ENCODE peak calls at places on chromosome 10, in eight cellular contexts. One of them, this sample, is unnamed. For H3K4me1, the result is how much of the 10 kb centered on the place peaks cover.

GRCh38 chr10:63375859-63376258 is 89.9 kb downstream of the JMJD1C start:
- DNase-seq in tibial nerve: no peak
- DNase-seq in ovary: no peak
- DNase-seq in A549: no peak
- DNase-seq in stomach: no peak
- DNase-seq in sigmoid colon: no peak
- DNase-seq in HepG2: no peak
- DNase-seq in suprapubic skin: no peak
- DNase-seq in this sample: no peak

GRCh38 chr10:112122827-112123226 is 60.7 kb downstream of the GPAM start:
- DNase-seq in tibial nerve: no peak
- DNase-seq in ovary: no peak
- DNase-seq in A549: no peak
- DNase-seq in stomach: no peak
- DNase-seq in sigmoid colon: no peak
- DNase-seq in HepG2: no peak
- DNase-seq in suprapubic skin: no peak
- DNase-seq in this sample: no peak

GRCh38 chr10:129140861-129141260 is 326.2 kb upstream of the MGMT start:
- DNase-seq in tibial nerve: no peak
- DNase-seq in ovary: no peak
- DNase-seq in A549: no peak
- DNase-seq in stomach: no peak
- DNase-seq in sigmoid colon: no peak
- DNase-seq in HepG2: no peak
- DNase-seq in suprapubic skin: no peak
- DNase-seq in this sample: no peak

GRCh38 chr10:120729508-120729907 is 121.7 kb upstream of the WDR11 start:
- DNase-seq in tibial nerve: no peak
- DNase-seq in ovary: no peak
- DNase-seq in A549: no peak
- DNase-seq in stomach: no peak
- DNase-seq in sigmoid colon: no peak
- DNase-seq in HepG2: no peak
- DNase-seq in suprapubic skin: no peak
- DNase-seq in this sample: no peak

GRCh38 chr10:22002531-22003110 is 909 bp downstream of the DNAJC1 start:
- DNase-seq in tibial nerve: peak
- DNase-seq in ovary: no peak
- DNase-seq in A549: peak
- DNase-seq in stomach: no peak
- DNase-seq in sigmoid colon: no peak
- DNase-seq in HepG2: peak
- DNase-seq in suprapubic skin: no peak
- DNase-seq in this sample: no peak

GRCh38 chr10:12902135-12902572 is 99.4 kb downstream of the CCDC3 start:
- DNase-seq in tibial nerve: peak
- DNase-seq in ovary: peak
- DNase-seq in A549: peak
- DNase-seq in stomach: peak
- DNase-seq in sigmoid colon: no peak
- DNase-seq in HepG2: peak
- DNase-seq in suprapubic skin: no peak
- DNase-seq in this sample: peak

GRCh38 chr10:131822694-131823245 is 78.0 kb upstream of the PPP2R2D start:
- DNase-seq in tibial nerve: no peak
- DNase-seq in ovary: no peak
- DNase-seq in A549: no peak
- DNase-seq in stomach: peak
- DNase-seq in sigmoid colon: peak
- DNase-seq in HepG2: no peak
- DNase-seq in suprapubic skin: no peak
- DNase-seq in this sample: no peak

GRCh38 chr10:77405771-77406241 is 231.8 kb downstream of the KCNMA1 start:
- DNase-seq in tibial nerve: peak
- DNase-seq in ovary: peak
- DNase-seq in A549: peak
- DNase-seq in stomach: peak
- DNase-seq in sigmoid colon: peak
- DNase-seq in HepG2: peak
- DNase-seq in suprapubic skin: peak
- DNase-seq in this sample: peak

GRCh38 chr10:29174389-29174788 is 114.5 kb upstream of the LYZL1 start:
- DNase-seq in tibial nerve: no peak
- DNase-seq in ovary: no peak
- DNase-seq in A549: peak
- DNase-seq in stomach: no peak
- DNase-seq in sigmoid colon: no peak
- DNase-seq in HepG2: no peak
- DNase-seq in suprapubic skin: no peak
- DNase-seq in this sample: no peak

GRCh38 chr10:10500941-10501340 is 516.7 kb upstream of the CELF2 start:
- DNase-seq in tibial nerve: no peak
- DNase-seq in ovary: no peak
- DNase-seq in A549: no peak
- DNase-seq in stomach: no peak
- DNase-seq in sigmoid colon: no peak
- DNase-seq in HepG2: no peak
- DNase-seq in suprapubic skin: no peak
- DNase-seq in this sample: no peak

GRCh38 chr10:120432209-120432608 is 24.8 kb upstream of the PLPP4 start:
- DNase-seq in tibial nerve: no peak
- DNase-seq in ovary: no peak
- DNase-seq in A549: no peak
- DNase-seq in stomach: no peak
- DNase-seq in sigmoid colon: no peak
- DNase-seq in HepG2: no peak
- DNase-seq in suprapubic skin: no peak
- DNase-seq in this sample: no peak

GRCh38 chr10:3783313-3783689 is 1.7 kb downstream of the KLF6 start:
- DNase-seq in tibial nerve: peak
- DNase-seq in ovary: peak
- DNase-seq in A549: peak
- DNase-seq in stomach: peak
- DNase-seq in sigmoid colon: peak
- DNase-seq in HepG2: no peak
- DNase-seq in suprapubic skin: peak
- DNase-seq in this sample: peak

GRCh38 chr10:132106431-132106830 is 40.7 kb downstream of the JAKMIP3 start:
- DNase-seq in tibial nerve: no peak
- DNase-seq in ovary: no peak
- DNase-seq in A549: no peak
- DNase-seq in stomach: peak
- DNase-seq in sigmoid colon: peak
- DNase-seq in HepG2: no peak
- DNase-seq in suprapubic skin: no peak
- DNase-seq in this sample: no peak

GRCh38 chr10:11700539-11700938 is 41.6 kb upstream of the ECHDC3 start:
- DNase-seq in tibial nerve: no peak
- DNase-seq in ovary: no peak
- DNase-seq in A549: no peak
- DNase-seq in stomach: no peak
- DNase-seq in sigmoid colon: no peak
- DNase-seq in HepG2: no peak
- DNase-seq in suprapubic skin: no peak
- DNase-seq in this sample: no peak

GRCh38 chr10:51425431-51425830 is 274.0 kb downstream of the CSTF2T start:
- DNase-seq in tibial nerve: no peak
- DNase-seq in ovary: no peak
- DNase-seq in A549: no peak
- DNase-seq in stomach: no peak
- DNase-seq in sigmoid colon: no peak
- DNase-seq in HepG2: no peak
- DNase-seq in suprapubic skin: no peak
- DNase-seq in this sample: no peak

DNA sequence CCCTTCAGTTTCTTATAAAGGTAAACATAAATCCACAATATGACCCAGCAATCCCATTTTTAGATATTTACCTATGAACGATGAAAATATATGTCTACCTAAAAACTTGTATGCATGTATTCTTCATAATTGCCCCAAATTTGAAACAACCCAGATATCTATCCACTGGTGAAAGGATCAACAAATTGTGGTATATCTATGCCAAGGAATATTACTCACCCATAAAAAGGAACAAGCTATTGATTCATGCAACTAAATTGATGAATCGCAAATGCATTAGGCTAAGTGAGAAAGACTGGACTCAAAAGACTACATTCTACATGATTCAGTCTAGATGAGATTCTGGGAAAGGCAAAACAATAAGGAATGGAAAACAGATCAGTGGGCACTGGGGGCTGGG is 126.0 kb upstream of the BTBD16 start:
- DNase-seq in tibial nerve: no peak
- DNase-seq in ovary: no peak
- DNase-seq in A549: no peak
- DNase-seq in stomach: no peak
- DNase-seq in sigmoid colon: no peak
- DNase-seq in HepG2: no peak
- DNase-seq in suprapubic skin: no peak
- DNase-seq in this sample: no peak
- TF ChIP-seq EP300 in tibial nerve: no peak
- TF ChIP-seq EP300 in ovary: no peak
- TF ChIP-seq EP300 in A549: no peak
- TF ChIP-seq EP300 in stomach: no peak
- TF ChIP-seq EP300 in sigmoid colon: no peak
- TF ChIP-seq EP300 in HepG2: no peak
- TF ChIP-seq EP300 in suprapubic skin: no peak
- TF ChIP-seq EP300 in this sample: no peak

DNA sequence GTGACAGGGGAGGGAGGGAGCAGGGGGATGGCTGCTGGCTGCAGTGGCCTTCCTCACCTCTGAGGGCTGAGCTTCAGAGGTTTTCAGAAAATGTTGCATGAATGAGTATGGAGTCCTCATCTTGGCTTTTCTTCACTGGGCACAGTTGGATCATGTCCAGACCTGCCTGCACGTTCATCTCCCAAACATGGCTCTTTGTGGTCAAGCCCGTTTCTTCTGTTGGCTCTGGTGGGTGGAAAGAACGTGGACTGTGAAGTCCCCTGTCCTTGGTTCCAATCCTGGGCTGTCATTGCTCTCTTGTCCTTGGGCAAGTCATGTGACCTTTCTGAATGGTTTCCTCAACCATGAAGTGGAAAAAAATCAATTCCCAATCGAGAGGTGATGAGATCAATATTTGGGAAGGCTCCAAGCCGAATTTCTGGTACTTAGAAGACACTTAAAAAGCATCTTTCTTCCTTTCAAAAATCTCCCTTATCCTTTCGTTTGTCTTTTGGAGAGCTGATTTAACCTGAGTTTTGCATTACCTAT is 34.5 kb downstream of the TSPAN14 start:
- DNase-seq in tibial nerve: no peak
- DNase-seq in ovary: no peak
- DNase-seq in A549: no peak
- DNase-seq in stomach: peak
- DNase-seq in sigmoid colon: no peak
- DNase-seq in HepG2: no peak
- DNase-seq in suprapubic skin: no peak
- DNase-seq in this sample: no peak
- H3K4me1 ChIP-seq in tibial nerve: half or more
- H3K4me1 ChIP-seq in ovary: under half
- H3K4me1 ChIP-seq in A549: half or more
- H3K4me1 ChIP-seq in stomach: half or more
- H3K4me1 ChIP-seq in sigmoid colon: under half
- H3K4me1 ChIP-seq in HepG2: half or more
- H3K4me1 ChIP-seq in suprapubic skin: half or more
- H3K4me1 ChIP-seq in this sample: under half

GRCh38 chr10:75508239-75508813 is 76.9 kb downstream of the LRMDA start:
- DNase-seq in tibial nerve: no peak
- DNase-seq in ovary: no peak
- DNase-seq in A549: peak
- DNase-seq in stomach: no peak
- DNase-seq in sigmoid colon: no peak
- DNase-seq in HepG2: no peak
- DNase-seq in suprapubic skin: no peak
- DNase-seq in this sample: no peak

GRCh38 chr10:75505840-75506506 is 74.5 kb downstream of the LRMDA start:
- DNase-seq in tibial nerve: no peak
- DNase-seq in ovary: no peak
- DNase-seq in A549: no peak
- DNase-seq in stomach: no peak
- DNase-seq in sigmoid colon: no peak
- DNase-seq in HepG2: no peak
- DNase-seq in suprapubic skin: no peak
- DNase-seq in this sample: no peak

GRCh38 chr10:75511011-75511410 is 79.6 kb downstream of the LRMDA start:
- DNase-seq in tibial nerve: no peak
- DNase-seq in ovary: no peak
- DNase-seq in A549: no peak
- DNase-seq in stomach: no peak
- DNase-seq in sigmoid colon: no peak
- DNase-seq in HepG2: no peak
- DNase-seq in suprapubic skin: no peak
- DNase-seq in this sample: no peak

GRCh38 chr10:75507469-75507868 is 76.0 kb downstream of the LRMDA start:
- DNase-seq in tibial nerve: no peak
- DNase-seq in ovary: no peak
- DNase-seq in A549: no peak
- DNase-seq in stomach: no peak
- DNase-seq in sigmoid colon: no peak
- DNase-seq in HepG2: no peak
- DNase-seq in suprapubic skin: no peak
- DNase-seq in this sample: no peak

GRCh38 chr10:75508814-75509306 is 77.4 kb downstream of the LRMDA start:
- DNase-seq in tibial nerve: no peak
- DNase-seq in ovary: peak
- DNase-seq in A549: no peak
- DNase-seq in stomach: no peak
- DNase-seq in sigmoid colon: no peak
- DNase-seq in HepG2: no peak
- DNase-seq in suprapubic skin: no peak
- DNase-seq in this sample: no peak
- H3K27ac ChIP-seq in tibial nerve: no peak
- H3K27ac ChIP-seq in ovary: no peak
- H3K27ac ChIP-seq in A549: no peak
- H3K27ac ChIP-seq in stomach: peak
- H3K27ac ChIP-seq in sigmoid colon: peak
- H3K27ac ChIP-seq in HepG2: no peak
- H3K27ac ChIP-seq in suprapubic skin: no peak
- H3K27ac ChIP-seq in this sample: peak

DNA sequence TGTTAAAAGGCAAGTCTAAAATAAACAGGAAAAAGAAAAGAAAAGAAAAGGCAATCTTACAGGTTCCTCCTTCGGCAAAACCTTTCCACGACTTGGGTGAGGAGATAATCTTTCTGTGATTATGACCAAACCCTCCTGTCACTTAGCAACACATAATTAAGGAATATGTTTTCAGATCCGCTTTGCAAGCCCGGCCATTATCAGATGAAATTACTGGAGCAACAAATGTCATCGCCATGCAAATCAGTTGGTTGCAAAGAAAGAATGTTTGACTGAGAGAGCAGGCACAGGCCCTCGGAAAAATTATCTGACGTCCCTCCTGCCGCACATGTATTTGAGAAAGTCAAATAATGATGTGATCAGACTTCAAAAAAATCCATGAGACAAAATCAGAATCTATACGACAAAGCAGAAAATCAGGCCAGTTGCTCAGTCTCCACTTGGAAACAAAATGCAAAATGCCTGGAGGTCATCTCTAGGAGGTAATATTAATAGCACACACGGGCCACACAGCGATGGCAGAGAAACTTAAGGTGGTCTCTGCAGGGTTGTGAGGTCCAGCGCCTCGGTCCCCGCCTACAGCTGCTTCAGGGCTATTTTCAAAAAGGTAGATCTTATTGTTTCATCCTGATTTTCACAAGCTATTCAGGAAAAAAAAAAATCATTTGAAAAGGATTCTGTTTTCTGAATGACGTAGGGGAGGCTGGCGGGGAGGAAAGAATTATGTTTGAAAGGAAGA is 82.7 kb downstream of the ZRANB1 start:
- DNase-seq in tibial nerve: no peak
- DNase-seq in ovary: peak
- DNase-seq in A549: no peak
- DNase-seq in stomach: no peak
- DNase-seq in sigmoid colon: no peak
- DNase-seq in HepG2: no peak
- DNase-seq in suprapubic skin: no peak
- DNase-seq in this sample: no peak
- TF ChIP-seq EP300 in tibial nerve: no peak
- TF ChIP-seq EP300 in ovary: no peak
- TF ChIP-seq EP300 in A549: no peak
- TF ChIP-seq EP300 in stomach: no peak
- TF ChIP-seq EP300 in sigmoid colon: no peak
- TF ChIP-seq EP300 in HepG2: no peak
- TF ChIP-seq EP300 in suprapubic skin: no peak
- TF ChIP-seq EP300 in this sample: no peak